ENCODE peak calls at places on chromosomes 11 and 22, in six cellular contexts. X is RPMI8226, Q is BJ, O is IMR-90, J is left cardiac atrium, Y is progenitor cell of endocrine pancreas. L is an unnamed sample.

GRCh38 chr11:12235945-12236743 is 125.8 kb downstream of the MICAL2 start:
- DNase-seq in X (peak), Q (no peak), O (peak), J (no peak), Y (no peak), L (no peak)

GRCh38 chr22:35124674-35125219 is 58.8 kb downstream of the ISX start:
- DNase-seq in X (no peak), Q (no peak), O (no peak), J (no peak), Y (no peak), L (no peak)

GRCh38 chr22:23754980-23755636 is 883 bp upstream of the VPREB3 start:
- DNase-seq in X (no peak), Q (no peak), O (no peak), J (no peak), Y (no peak), L (no peak)

GRCh38 chr11:118672865-118673264 is 6.6 kb downstream of the TREH start:
- DNase-seq in X (peak), Q (no peak), O (no peak), J (no peak), Y (no peak), L (no peak)

GRCh38 chr11:117606211-117606610 is 190.8 kb downstream of the DSCAML1 start:
- DNase-seq in X (no peak), Q (no peak), O (no peak), J (no peak), Y (no peak), L (no peak)

GRCh38 chr11:123570939-123571590 is 83.4 kb downstream of the SCN3B start:
- DNase-seq in X (peak), Q (no peak), O (no peak), J (no peak), Y (no peak), L (no peak)

GRCh38 chr22:45224988-45225731 is 15.5 kb downstream of the KIAA0930 start:
- DNase-seq in X (no peak), Q (no peak), O (no peak), J (no peak), Y (no peak), L (peak)

GRCh38 chr11:123249354-123249753 is 54.3 kb upstream of the CLMP start:
- DNase-seq in X (no peak), Q (no peak), O (peak), J (no peak), Y (no peak), L (no peak)

GRCh38 chr11:12430351-12430750 is 53.0 kb downstream of the PARVA start:
- DNase-seq in X (no peak), Q (no peak), O (peak), J (no peak), Y (no peak), L (no peak)

GRCh38 chr11:32838505-32839274 is 9.0 kb downstream of the PRRG4 start:
- DNase-seq in X (no peak), Q (no peak), O (no peak), J (no peak), Y (no peak), L (no peak)

GRCh38 chr22:39789794-39790193 is 103.8 kb downstream of the ENTHD1 start:
- DNase-seq in X (no peak), Q (no peak), O (no peak), J (no peak), Y (no peak), L (no peak)

L was measured in spleen.